ENCODE peak calls at places on chromosomes 5 and 9, in five cellular contexts. J is mammary epithelial cell, T is IMR-90, K is brain microvascular endothelial cell, Y is GM23248. O is an unnamed sample.

GRCh38 chr5:159864885-159865622 is 51.2 kb upstream of the ADRA1B start:
- DNase-seq in T (peak), K (no peak), Y (peak), J (no peak), O (no peak)

GRCh38 chr5:171543486-171543885 is 124.0 kb downstream of the FGF18 start:
- DNase-seq in K (no peak), J (no peak), Y (peak), T (peak), O (no peak)

GRCh38 chr5:16456103-16456832 is 9.3 kb downstream of the ZNF622 start:
- DNase-seq in K (peak), T (peak), J (peak), Y (peak), O (peak)

GRCh38 chr5:149154629-149155028 is 13.3 kb downstream of the ABLIM3 start:
- DNase-seq in K (no peak), T (no peak), J (no peak), Y (peak), O (no peak)

GRCh38 chr9:19665146-19665863 is 123.5 kb downstream of the SLC24A2 start:
- DNase-seq in Y (no peak), T (no peak), J (no peak), K (no peak), O (no peak)

GRCh38 chr5:137192293-137192743 is 306.8 kb downstream of the SPOCK1 start:
- DNase-seq in K (no peak), J (peak), Y (peak), T (peak), O (no peak)

GRCh38 chr5:89457411-89458329 is 574.7 kb upstream of the MEF2C start:
- DNase-seq in K (peak), J (peak), T (no peak), Y (peak), O (no peak)

GRCh38 chr9:89425921-89426388 is 72.0 kb downstream of the SEMA4D start:
- DNase-seq in K (no peak), J (no peak), Y (peak), T (no peak), O (peak)

GRCh38 chr9:93132946-93133640 is 958 bp downstream of the NINJ1 start:
- DNase-seq in K (no peak), Y (peak), J (peak), T (no peak), O (no peak)

GRCh38 chr9:123511326-123511974 is 155.5 kb downstream of the CRB2 start:
- DNase-seq in J (no peak), Y (no peak), K (no peak), T (no peak), O (no peak)

DNA sequence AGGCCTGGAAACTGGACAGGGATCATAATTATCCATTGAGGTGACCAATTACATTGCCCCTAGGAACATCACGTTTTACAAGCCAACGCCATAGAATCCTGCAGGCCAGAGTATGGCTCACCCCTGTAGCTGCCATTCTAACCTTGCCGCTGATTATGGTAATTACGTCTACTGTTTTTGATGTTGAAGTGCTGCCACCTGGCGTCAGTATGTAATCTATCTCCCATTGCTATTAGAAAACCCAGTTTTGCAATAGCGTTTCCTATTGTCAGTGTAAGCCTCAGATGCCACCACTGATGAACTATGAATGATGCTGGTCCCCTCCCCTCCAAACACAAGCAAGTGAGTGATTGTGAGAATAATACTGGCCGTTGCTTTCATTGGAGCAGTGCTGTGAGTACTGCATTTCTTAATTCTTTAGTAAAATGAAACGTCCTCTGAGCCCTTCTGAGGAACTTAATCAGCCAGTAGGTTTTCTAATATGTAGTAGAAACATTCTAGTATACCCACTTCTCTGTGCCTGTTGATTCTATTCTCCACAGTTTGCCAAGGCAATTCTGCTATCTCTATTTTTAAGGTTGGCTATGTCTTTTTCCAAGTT is 100.5 kb upstream of the NMUR2 start:
- DNase-seq in T (peak), K (peak), J (peak), Y (peak), O (no peak)
- H3K4me3 ChIP-seq in T (no peak), K (no peak), J (no peak), Y (no peak), O (no peak)

GRCh38 chr9:115367780-115368179 is 249.8 kb upstream of the TNC start:
- DNase-seq in T (peak), K (no peak), Y (peak), J (no peak), O (no peak)
- H3K27ac ChIP-seq in T (peak), K (peak), Y (peak), J (no peak), O (no peak)

GRCh38 chr9:136996361-136997281 is at the start of gene CLIC3:
- DNase-seq in J (peak), Y (peak), T (no peak), K (no peak), O (peak)
- H3K4me3 ChIP-seq in J (no peak), Y (peak), T (no peak), K (peak), O (peak)

GRCh38 chr9:96515629-96516470 is 65.9 kb downstream of the HABP4 start:
- DNase-seq in Y (peak), K (no peak), J (no peak), T (peak), O (no peak)
- H3K27ac ChIP-seq in Y (peak), K (no peak), J (no peak), T (peak), O (peak)

GRCh38 chr5:30501065-30501464 is 692.4 kb upstream of the CDH6 start:
- DNase-seq in Y (no peak), J (no peak), K (no peak), T (no peak), O (no peak)

GRCh38 chr5:30499402-30499801 is 694.1 kb upstream of the CDH6 start:
- DNase-seq in K (no peak), Y (no peak), T (no peak), J (no peak), O (no peak)

GRCh38 chr5:30500513-30500912 is 693.0 kb upstream of the CDH6 start:
- DNase-seq in J (no peak), K (no peak), T (no peak), Y (no peak), O (no peak)

GRCh38 chr5:30502277-30502676 is 691.2 kb upstream of the CDH6 start:
- DNase-seq in J (peak), T (peak), Y (peak), K (peak), O (no peak)

GRCh38 chr5:30505014-30505886 is 688.2 kb upstream of the CDH6 start:
- DNase-seq in Y (peak), T (peak), J (peak), K (no peak), O (no peak)
- H3K4me3 ChIP-seq in Y (no peak), T (no peak), J (no peak), K (no peak), O (no peak)

GRCh38 chr9:27291292-27291691 is 5.7 kb downstream of the EQTN start:
- DNase-seq in K (no peak), J (no peak), T (no peak), Y (no peak), O (no peak)
- H3K27ac ChIP-seq in K (no peak), J (no peak), T (no peak), Y (no peak), O (no peak)

DNA sequence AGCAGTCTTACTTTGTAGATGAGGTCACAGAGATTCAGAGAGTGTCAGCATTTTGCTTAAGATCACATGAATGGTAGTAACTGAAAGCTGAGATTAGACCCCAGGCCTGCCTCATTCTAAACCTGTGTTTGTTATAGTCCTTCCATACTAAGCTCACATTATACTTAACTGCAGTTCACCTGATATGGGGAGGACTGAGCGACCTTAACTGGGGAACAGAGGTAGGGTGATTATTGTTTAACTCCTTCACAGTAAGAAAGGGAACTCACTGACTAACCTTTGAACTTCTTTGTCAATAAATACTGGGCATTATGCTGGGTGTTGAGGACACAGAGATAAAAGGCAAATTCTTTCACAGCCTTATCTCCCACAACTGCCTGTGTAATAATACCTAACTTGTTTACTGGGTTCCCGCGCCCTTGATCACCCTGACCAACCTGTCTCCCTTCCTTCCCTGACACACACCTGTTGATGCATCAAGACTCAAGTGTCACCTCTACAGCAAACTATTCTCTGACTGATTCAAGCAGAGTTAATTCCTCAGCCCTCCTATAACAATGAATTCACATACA is 27.2 kb downstream of the DEPDC1B start:
- DNase-seq in K (no peak), Y (no peak), T (no peak), J (no peak), O (no peak)
- H3K4me3 ChIP-seq in K (no peak), Y (no peak), T (no peak), J (no peak), O (no peak)

DNA sequence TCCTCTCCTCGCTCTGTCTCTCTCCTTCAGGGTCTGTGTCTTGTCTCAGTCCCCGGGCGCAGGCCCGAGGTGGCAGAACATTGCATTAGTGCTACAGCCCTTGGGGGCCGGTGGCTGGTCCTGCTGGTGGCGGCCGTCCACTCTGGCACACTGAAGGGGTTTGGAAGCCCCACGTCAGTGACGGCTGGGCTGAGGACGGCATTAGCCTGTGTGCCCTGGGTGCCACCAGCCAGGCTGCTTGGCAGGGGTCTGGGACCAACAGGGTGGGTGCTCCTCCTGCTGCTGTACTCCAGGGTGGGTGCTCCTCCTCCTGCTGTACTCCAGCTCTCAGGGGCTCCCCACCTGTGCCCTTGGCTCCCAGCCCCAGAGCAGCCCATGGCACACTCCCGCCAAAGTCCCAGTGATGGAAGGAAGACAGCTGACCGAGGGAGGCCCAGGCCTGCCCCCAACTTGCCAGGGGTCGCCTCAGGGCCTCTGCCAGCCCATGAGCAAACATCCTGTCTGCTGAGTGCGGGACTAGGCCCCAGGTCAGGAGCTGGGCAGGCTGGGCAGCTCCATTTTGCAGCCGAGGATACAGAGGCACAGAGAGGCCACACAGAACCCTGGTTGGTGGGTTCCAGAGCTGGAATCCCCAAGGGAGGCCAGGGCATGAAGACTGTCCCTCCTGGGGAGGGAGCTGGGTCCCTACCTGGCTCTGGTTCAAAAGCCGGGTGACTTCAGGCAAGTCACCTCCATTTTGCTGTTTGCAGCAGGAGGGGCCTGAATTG is 27.3 kb downstream of the SARDH start:
- DNase-seq in J (no peak), Y (no peak), K (no peak), T (no peak), O (no peak)
- H3K27ac ChIP-seq in J (no peak), Y (no peak), K (peak), T (peak), O (peak)